ENCODE peak calls at places on chromosomes 5 and 9, in five cellular contexts. R is GM13977, H is thoracic aorta, N is NCI-H446, A is H9. J is an unnamed sample.

GRCh38 chr9:26264709-26265601 is 586.7 kb upstream of the TUSC1 start:
- DNase-seq in R (no peak), H (no peak), N (no peak), A (no peak), J (no peak)

GRCh38 chr9:125521462-125522327 is 185.3 kb downstream of the MAPKAP1 start:
- DNase-seq in R (peak; percentile 23), H (no peak), N (no peak), A (no peak), J (no peak)

GRCh38 chr5:169139381-169140125 is 161.4 kb downstream of the SLIT3 start:
- DNase-seq in R (no peak), H (no peak), N (no peak), A (no peak), J (no peak)

GRCh38 chr9:132823370-132824144 is 54.5 kb downstream of the AK8 start:
- DNase-seq in R (no peak), H (no peak), N (no peak), A (no peak), J (no peak)

GRCh38 chr5:174991807-174992308 is 267.5 kb downstream of the MSX2 start:
- DNase-seq in R (no peak), H (no peak), N (no peak), A (no peak), J (no peak)

GRCh38 chr5:8363133-8363532 is 494.2 kb downstream of the MTRR start:
- DNase-seq in R (no peak), H (no peak), N (no peak), A (no peak), J (no peak)

GRCh38 chr9:97635026-97635425 is 1.4 kb downstream of the NCBP1 start:
- DNase-seq in R (no peak), H (no peak), N (no peak), A (no peak), J (no peak)

GRCh38 chr5:157212307-157212706 is 31.7 kb downstream of the ITK start:
- DNase-seq in R (no peak), H (no peak), N (no peak), A (no peak), J (no peak)

GRCh38 chr9:133731876-133732321 is 6.3 kb downstream of the SARDH start:
- DNase-seq in R (no peak), H (no peak), N (peak; percentile 27), A (peak; percentile 75), J (no peak)

GRCh38 chr9:83665576-83666200 is 42.1 kb downstream of the UBQLN1 start:
- DNase-seq in R (peak; percentile 16), H (no peak), N (no peak), A (no peak), J (no peak)

GRCh38 chr5:169107316-169107715 is 193.6 kb downstream of the SLIT3 start:
- DNase-seq in R (no peak), H (no peak), N (no peak), A (no peak), J (no peak)

GRCh38 chr9:128927731-128928411 is 7.1 kb downstream of the PHYHD1 start:
- DNase-seq in R (peak; percentile 77), H (no peak), N (peak; percentile 45), A (peak; percentile 82), J (no peak)

GRCh38 chr9:70830618-70831017 is 290.8 kb downstream of the TRPM3 start:
- DNase-seq in R (no peak), H (no peak), N (no peak), A (no peak), J (no peak)

GRCh38 chr9:36401179-36401740 is 1.2 kb upstream of the RNF38 start:
- DNase-seq in R (peak; percentile 93), H (no peak), N (peak; percentile 93), A (peak; percentile 83), J (peak; percentile 63)

GRCh38 chr9:87678650-87679355 is 47.1 kb upstream of the CTSL start:
- DNase-seq in R (peak; percentile 61), H (no peak), N (peak; percentile 58), A (peak; percentile 59), J (no peak)

GRCh38 chr9:72524820-72525539 is 3.6 kb downstream of the TMC1 start:
- DNase-seq in R (peak; percentile 22), H (no peak), N (no peak), A (peak; percentile 70), J (peak; percentile 8)

GRCh38 chr5:146947181-146947941 is 68.8 kb upstream of the PPP2R2B start:
- DNase-seq in R (no peak), H (no peak), N (peak; percentile 87), A (no peak), J (no peak)

GRCh38 chr5:42423285-42424152 is at the start of gene GHR:
- DNase-seq in R (peak; percentile 66), H (peak; percentile 59), N (peak; percentile 92), A (peak; percentile 91), J (peak; percentile 60)

GRCh38 chr9:21165516-21165915 is 944 bp downstream of the IFNA21 start:
- DNase-seq in R (no peak), H (no peak), N (no peak), A (no peak), J (no peak)

GRCh38 chr5:114089247-114089646 is 272.6 kb upstream of the KCNN2 start:
- DNase-seq in R (no peak), H (no peak), N (no peak), A (no peak), J (no peak)

GRCh38 chr5:2215059-2215458 is 332.3 kb upstream of the IRX4 start:
- DNase-seq in R (no peak), H (no peak), N (no peak), A (no peak), J (no peak)

J was measured in GOT3.